ENCODE peak calls at places on chromosomes 16 and 17, in five cellular contexts. Z, L, F, P and S are unnamed samples.

GRCh38 chr16:10318798-10319500 is 66.9 kb upstream of the ATF7IP2 start:
- DNase-seq in Z (no peak), L (no peak), F (no peak), P (no peak), S (no peak)

GRCh38 chr17:18182190-18182977 is 1.2 kb upstream of the ALKBH5 start:
- DNase-seq in Z (no peak), L (no peak), F (no peak), P (no peak), S (no peak)

GRCh38 chr17:5584971-5585794 is 874 bp upstream of the NLRP1 start:
- DNase-seq in Z (no peak), L (peak), F (no peak), P (no peak), S (peak)

GRCh38 chr16:89149386-89149785 is 22.2 kb upstream of the CDH15 start:
- DNase-seq in Z (no peak), L (no peak), F (no peak), P (no peak), S (no peak)

GRCh38 chr17:79612468-79613194 is 1.8 kb upstream of the RBFOX3 start:
- DNase-seq in Z (no peak), L (peak), F (no peak), P (peak), S (no peak)

GRCh38 chr16:84247341-84247740 is 7.5 kb upstream of the KCNG4 start:
- DNase-seq in Z (no peak), L (no peak), F (no peak), P (no peak), S (no peak)

GRCh38 chr17:44935116-44935515 is 12.5 kb downstream of the KIF18B start:
- DNase-seq in Z (no peak), L (no peak), F (no peak), P (no peak), S (no peak)

GRCh38 chr16:48123104-48123788 is 32.5 kb downstream of the ABCC12 start:
- DNase-seq in Z (no peak), L (no peak), F (no peak), P (no peak), S (peak)

GRCh38 chr17:44909681-44910144 is 5.6 kb downstream of the GFAP start:
- DNase-seq in Z (no peak), L (no peak), F (no peak), P (no peak), S (no peak)

GRCh38 chr16:80973991-80974390 is 32.7 kb downstream of the CMC2 start:
- DNase-seq in Z (no peak), L (no peak), F (no peak), P (no peak), S (peak)

GRCh38 chr17:10631048-10631700 is 25.9 kb downstream of the MYH3 start:
- DNase-seq in Z (no peak), L (no peak), F (no peak), P (peak), S (no peak)

GRCh38 chr17:841313-841712 is 59.2 kb downstream of the MRM3 start:
- DNase-seq in Z (no peak), L (no peak), F (peak), P (no peak), S (no peak)

GRCh38 chr17:6450926-6451717 is 6.9 kb downstream of the PIMREG start:
- DNase-seq in Z (no peak), L (no peak), F (no peak), P (no peak), S (no peak)

GRCh38 chr16:1055557-1055924 is 17.0 kb upstream of the SSTR5 start:
- DNase-seq in Z (no peak), L (no peak), F (no peak), P (no peak), S (no peak)

GRCh38 chr17:61383689-61384201 is 15.9 kb upstream of the TBX2 start:
- DNase-seq in Z (no peak), L (no peak), F (no peak), P (no peak), S (no peak)

GRCh38 chr17:79049821-79050220 is 24.8 kb upstream of the ENGASE start:
- DNase-seq in Z (no peak), L (no peak), F (no peak), P (no peak), S (no peak)

GRCh38 chr16:82302007-82302733 is 132.1 kb upstream of the MPHOSPH6 start:
- DNase-seq in Z (no peak), L (no peak), F (no peak), P (no peak), S (no peak)

GRCh38 chr17:75695141-75695829 is 26.0 kb upstream of the ITGB4 start:
- DNase-seq in Z (no peak), L (no peak), F (no peak), P (no peak), S (peak)

GRCh38 chr17:43416998-43417891 is 18.5 kb downstream of the ARL4D start:
- DNase-seq in Z (peak), L (no peak), F (no peak), P (peak), S (no peak)

GRCh38 chr17:1597861-1598342 is 30.7 kb downstream of the SLC43A2 start:
- DNase-seq in Z (no peak), L (no peak), F (no peak), P (no peak), S (no peak)

GRCh38 chr17:79803997-79804855 is 7.3 kb upstream of the CBX8 start:
- DNase-seq in Z (no peak), L (peak), F (no peak), P (no peak), S (no peak)

GRCh38 chr17:63436523-63437110 is 9.5 kb downstream of the CYB561 start:
- DNase-seq in Z (no peak), L (no peak), F (no peak), P (no peak), S (no peak)

GRCh38 chr17:18143044-18143936 is 34.7 kb downstream of the MYO15A start:
- DNase-seq in Z (no peak), L (no peak), F (no peak), P (peak), S (no peak)

GRCh38 chr16:78133919-78134318 is 34.5 kb downstream of the WWOX start:
- DNase-seq in Z (no peak), L (no peak), F (no peak), P (no peak), S (no peak)

GRCh38 chr16:70665806-70666735 is 19.7 kb downstream of the IL34 start:
- DNase-seq in Z (no peak), L (no peak), F (no peak), P (no peak), S (no peak)

GRCh38 chr16:73066927-73067670 is 19.2 kb upstream of the ZFHX3 start:
- DNase-seq in Z (no peak), L (no peak), F (no peak), P (no peak), S (no peak)

GRCh38 chr17:28950752-28951427 is 428 bp downstream of the PHF12 start:
- DNase-seq in Z (no peak), L (no peak), F (no peak), P (no peak), S (no peak)

GRCh38 chr17:50630524-50631194 is 4.0 kb upstream of the ABCC3 start:
- DNase-seq in Z (no peak), L (no peak), F (no peak), P (peak), S (no peak)

GRCh38 chr17:30378191-30378796 is 433 bp upstream of the CPD start:
- DNase-seq in Z (no peak), L (no peak), F (no peak), P (peak), S (no peak)
- H3K27ac ChIP-seq in Z (peak), L (peak), F (peak), P (no peak), S (peak)

GRCh38 chr17:73359255-73359816 is 47.5 kb upstream of the CDC42EP4 start:
- DNase-seq in Z (no peak), L (no peak), F (no peak), P (no peak), S (no peak)
- H3K27ac ChIP-seq in Z (no peak), L (no peak), F (no peak), P (no peak), S (no peak)

DNA sequence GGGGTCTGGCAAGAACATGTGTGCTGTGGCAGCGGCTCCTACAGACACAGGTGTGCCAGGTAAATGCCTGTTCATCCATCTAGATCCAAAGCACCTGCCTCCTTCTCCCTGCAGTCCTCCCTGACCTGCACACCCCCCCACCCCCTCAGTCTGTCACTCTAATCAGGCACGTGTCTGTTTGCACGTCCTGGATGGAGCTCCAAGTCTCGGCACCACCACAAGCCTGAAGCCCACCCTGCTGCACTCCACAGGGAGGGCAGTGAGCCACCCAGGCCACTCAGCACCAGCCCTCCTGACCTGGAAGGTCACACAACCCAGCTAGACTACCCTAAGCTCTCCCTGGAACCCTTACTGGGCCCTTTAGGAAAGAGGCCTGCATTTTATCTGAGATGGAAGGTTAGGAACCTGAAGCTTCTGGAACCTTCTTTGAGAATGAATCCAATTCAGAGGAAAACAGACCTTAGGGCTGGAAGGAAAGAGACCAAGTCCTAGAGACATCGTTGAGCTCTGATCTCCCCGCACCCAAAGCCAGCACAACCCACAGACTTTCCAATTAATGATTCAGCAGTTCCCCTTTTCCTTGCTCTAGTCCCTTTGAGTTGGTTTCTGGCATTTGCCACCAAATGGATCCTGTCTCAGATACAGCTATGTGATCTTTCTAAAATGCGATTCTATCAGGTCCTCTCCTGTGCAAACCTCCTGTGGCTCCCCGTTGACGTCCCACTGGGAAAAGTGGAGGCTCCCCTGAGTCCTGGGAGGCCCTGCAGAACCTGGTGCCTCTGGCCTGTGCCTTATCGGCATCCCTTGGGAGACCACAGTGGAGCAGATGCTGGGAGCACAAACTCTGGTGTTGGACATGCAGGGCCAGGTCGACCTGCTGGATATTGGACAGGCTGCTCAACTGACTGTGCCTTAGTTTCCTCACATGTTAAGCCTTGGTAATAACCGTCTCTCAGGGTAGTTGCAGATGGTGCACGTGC is 67.9 kb downstream of the PRMT7 start:
- DNase-seq in Z (no peak), L (peak), F (no peak), P (no peak), S (no peak)
- H3K27ac ChIP-seq in Z (no peak), L (no peak), F (no peak), P (no peak), S (no peak)

GRCh38 chr16:15547768-15548096 is 95.2 kb downstream of the MARF1 start:
- DNase-seq in Z (no peak), L (no peak), F (no peak), P (no peak), S (no peak)
- H3K27ac ChIP-seq in Z (no peak), L (no peak), F (no peak), P (no peak), S (no peak)

GRCh38 chr16:51154271-51155171 is 3.5 kb upstream of the SALL1 start:
- DNase-seq in Z (no peak), L (no peak), F (no peak), P (peak), S (no peak)
- H3K27ac ChIP-seq in Z (no peak), L (no peak), F (peak), P (no peak), S (no peak)

DNA sequence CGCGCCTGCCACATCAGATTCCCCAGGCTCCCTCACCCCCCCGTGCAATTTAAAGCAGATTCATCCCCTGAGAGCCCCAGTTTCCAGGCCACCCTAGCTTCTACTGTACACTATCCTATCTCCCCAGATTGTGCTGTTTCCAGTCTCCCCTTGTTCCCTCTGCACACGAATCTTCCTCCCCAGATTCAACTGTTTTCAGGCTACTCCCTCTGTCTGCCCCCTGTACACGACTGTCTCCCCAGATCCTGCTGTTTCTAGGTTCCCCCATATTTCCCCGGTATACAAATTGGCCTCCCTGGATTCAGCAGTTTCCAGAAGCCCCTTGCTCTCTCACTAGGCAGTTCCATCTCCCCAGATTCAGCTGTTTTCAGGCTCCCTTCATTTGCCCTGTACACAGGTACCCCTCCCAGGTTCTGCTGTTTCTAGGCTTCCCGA is 23.0 kb downstream of the COPZ2 start:
- DNase-seq in Z (no peak), L (no peak), F (no peak), P (no peak), S (no peak)
- H3K27ac ChIP-seq in Z (no peak), L (no peak), F (no peak), P (peak), S (no peak)

GRCh38 chr17:42268236-42268635 is 8.0 kb downstream of the STAT5B start:
- DNase-seq in Z (no peak), L (no peak), F (no peak), P (no peak), S (no peak)
- H3K27ac ChIP-seq in Z (no peak), L (no peak), F (no peak), P (no peak), S (no peak)